ENCODE peak calls at places on chromosomes 5 and 9, in five cellular contexts. N is tibial nerve, E is SJSA1, H is IMR-90, L is AG04450. Z is an unnamed sample.

GRCh38 chr5:62647241-62647640 is 68.6 kb downstream of the LRRC70 start:
- DNase-seq in N (no peak), E (no peak), H (no peak), L (no peak), Z (no peak)

GRCh38 chr5:139760066-139761056 is 35.2 kb upstream of the PSD2 start:
- DNase-seq in N (no peak), E (peak), H (peak), L (no peak), Z (no peak)

GRCh38 chr9:92962846-92963245 is 15.5 kb downstream of the FGD3 start:
- DNase-seq in N (no peak), E (no peak), H (no peak), L (no peak), Z (no peak)

GRCh38 chr5:11509793-11510192 is 394.5 kb downstream of the CTNND2 start:
- DNase-seq in N (no peak), E (no peak), H (no peak), L (no peak), Z (no peak)

GRCh38 chr5:58628626-58629025 is 45.8 kb downstream of the RAB3C start:
- DNase-seq in N (no peak), E (no peak), H (no peak), L (no peak), Z (no peak)

GRCh38 chr5:40198736-40199135 is 481.0 kb upstream of the PTGER4 start:
- DNase-seq in N (no peak), E (no peak), H (no peak), L (no peak), Z (no peak)

GRCh38 chr5:133675376-133676154 is 63.2 kb upstream of the FSTL4 start:
- DNase-seq in N (no peak), E (no peak), H (no peak), L (no peak), Z (no peak)

GRCh38 chr5:150197476-150197875 is 7.6 kb downstream of the SLC6A7 start:
- DNase-seq in N (no peak), E (no peak), H (no peak), L (no peak), Z (no peak)

GRCh38 chr9:76560481-76560891 is 101.5 kb downstream of the GCNT1 start:
- DNase-seq in N (no peak), E (no peak), H (peak), L (no peak), Z (no peak)

GRCh38 chr9:14203366-14204056 is 110.4 kb downstream of the NFIB start:
- DNase-seq in N (no peak), E (no peak), H (no peak), L (no peak), Z (peak)

GRCh38 chr5:69131304-69131703 is 35.6 kb upstream of the CCNB1 start:
- DNase-seq in N (no peak), E (no peak), H (no peak), L (no peak), Z (no peak)

GRCh38 chr5:177555665-177556064 is 1.3 kb upstream of the FAM193B start:
- DNase-seq in N (no peak), E (no peak), H (no peak), L (no peak), Z (no peak)

GRCh38 chr5:177552839-177553455 is 1.4 kb downstream of the FAM193B start:
- DNase-seq in N (no peak), E (no peak), H (no peak), L (no peak), Z (no peak)

GRCh38 chr5:177554474-177555111 is at the start of gene FAM193B:
- DNase-seq in N (peak), E (peak), H (peak), L (peak), Z (peak)

GRCh38 chr5:177555228-177555627 is 865 bp upstream of the FAM193B start:
- DNase-seq in N (no peak), E (no peak), H (no peak), L (no peak), Z (no peak)

GRCh38 chr5:177553671-177554429 is 513 bp downstream of the FAM193B start:
- DNase-seq in N (no peak), E (peak), H (no peak), L (no peak), Z (peak)
- H3K27ac ChIP-seq in N (peak), E (no peak), H (peak), L (no peak), Z (peak)

DNA sequence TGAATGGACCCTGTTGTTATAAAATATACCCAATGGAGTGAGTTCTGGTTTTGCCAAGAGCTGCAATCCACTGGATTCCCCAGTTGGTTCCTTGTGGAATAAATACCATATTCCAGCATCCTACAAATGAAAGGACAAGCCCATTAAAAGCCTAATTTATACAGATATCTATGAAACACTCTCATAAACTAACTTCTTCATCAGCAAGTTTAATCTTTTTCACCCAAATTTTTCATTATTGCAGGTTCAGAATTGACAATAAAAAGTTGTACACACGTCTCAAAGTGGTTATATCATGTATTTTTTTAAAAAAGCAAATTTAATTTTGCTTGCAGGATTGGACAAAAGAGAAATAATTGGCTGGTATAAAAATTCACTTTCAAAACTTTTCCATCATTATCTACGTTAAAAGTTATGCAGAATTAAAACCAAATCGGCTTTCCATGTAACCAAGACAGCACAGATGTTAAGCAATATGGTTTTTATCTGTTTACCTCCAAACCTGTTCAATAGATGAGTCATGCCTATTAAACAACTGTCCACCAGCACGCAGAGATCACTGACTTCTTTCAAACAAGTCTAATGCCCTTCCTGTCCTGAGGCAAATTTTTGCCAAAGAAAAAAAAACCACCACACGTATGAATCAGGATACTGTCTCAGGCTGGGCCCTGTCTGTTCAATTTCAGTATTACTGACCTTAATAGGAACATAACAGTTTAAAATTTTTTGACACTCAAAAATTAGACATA is 42.5 kb downstream of the CEMIP2 start:
- DNase-seq in N (no peak), E (peak), H (peak), L (peak), Z (no peak)
- H3K27ac ChIP-seq in N (no peak), E (no peak), H (no peak), L (no peak), Z (no peak)

DNA sequence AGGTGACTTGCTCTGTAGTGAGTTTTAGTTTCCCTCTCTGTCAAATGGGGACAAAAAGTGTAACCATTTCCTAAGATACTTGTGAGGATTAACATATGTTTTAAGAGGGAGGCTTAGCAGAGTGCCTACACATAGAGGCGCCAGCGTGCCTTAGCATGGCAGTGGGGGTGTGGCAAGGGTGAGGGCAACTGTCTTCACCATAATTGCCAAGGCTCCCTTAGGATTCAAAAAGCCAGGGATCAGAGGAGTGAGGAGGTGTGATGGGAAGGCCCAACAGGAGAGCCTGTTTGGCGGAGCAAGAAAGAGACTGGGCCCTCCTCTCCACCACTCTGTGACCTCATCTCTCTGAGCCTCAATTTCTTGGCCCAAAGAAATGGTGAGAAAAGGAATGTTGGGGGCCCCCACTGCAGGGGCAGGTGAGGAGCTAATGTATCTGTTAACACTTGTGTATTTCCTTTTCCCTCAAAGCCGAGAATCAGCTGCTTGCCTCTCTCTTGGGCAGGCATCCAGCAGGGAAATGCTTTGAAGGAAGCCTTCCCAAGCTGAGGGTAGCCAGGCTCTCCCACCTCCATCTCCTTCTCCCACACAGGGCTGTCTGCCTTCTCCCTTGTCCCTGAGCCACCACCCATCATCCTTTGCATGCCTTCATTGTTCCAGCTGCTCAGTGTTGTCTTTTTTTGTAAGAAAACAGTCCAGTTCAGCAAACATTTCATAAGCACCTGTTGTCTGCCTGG is 76.0 kb downstream of the DAB2IP start:
- DNase-seq in N (peak), E (no peak), H (no peak), L (no peak), Z (no peak)
- H3K27ac ChIP-seq in N (peak), E (no peak), H (no peak), L (no peak), Z (peak)

GRCh38 chr5:145945620-145946111 is 9.3 kb downstream of the SH3RF2 start:
- DNase-seq in N (no peak), E (no peak), H (no peak), L (no peak), Z (no peak)
- H3K27ac ChIP-seq in N (no peak), E (peak), H (no peak), L (no peak), Z (no peak)